ENCODE peak calls at places on chromosomes 1 and 21, in six cellular contexts. K is mesendoderm; U is heart right ventricle; L is BE2C; J is mammary epithelial cell; Z is CD8-positive, alpha-beta memory T cell. A is an unnamed sample.

GRCh38 chr1:160158031-160158430 is 6.6 kb downstream of the ATP1A4 start:
- DNase-seq in K (no peak), U (no peak), L (no peak), J (no peak), Z (no peak), A (no peak)

GRCh38 chr1:59994302-59995198 is 68.0 kb upstream of the CYP2J2 start:
- DNase-seq in K (no peak), U (peak), L (no peak), J (no peak), Z (no peak), A (no peak)

GRCh38 chr1:78601068-78601467 is 19.2 kb upstream of the IFI44L start:
- DNase-seq in K (no peak), U (no peak), L (no peak), J (no peak), Z (no peak), A (no peak)

GRCh38 chr1:202210370-202210769 is 16.8 kb downstream of the LGR6 start:
- DNase-seq in K (peak), U (no peak), L (no peak), J (peak), Z (no peak), A (no peak)

GRCh38 chr1:53549781-53550180 is 90.6 kb downstream of the DMRTB1 start:
- DNase-seq in K (no peak), U (no peak), L (no peak), J (no peak), Z (no peak), A (no peak)

GRCh38 chr1:27380223-27380622 is 2.9 kb downstream of the CD164L2 start:
- DNase-seq in K (no peak), U (no peak), L (no peak), J (no peak), Z (no peak), A (no peak)

GRCh38 chr1:167454304-167454928 is 63.9 kb downstream of the CD247 start:
- DNase-seq in K (peak), U (no peak), L (peak), J (no peak), Z (no peak), A (no peak)

GRCh38 chr1:22587247-22587646 is 24.0 kb downstream of the EPHA8 start:
- DNase-seq in K (no peak), U (no peak), L (no peak), J (no peak), Z (no peak), A (no peak)

GRCh38 chr21:42042651-42043050 is 28.5 kb upstream of the UMODL1 start:
- DNase-seq in K (no peak), U (no peak), L (no peak), J (no peak), Z (no peak), A (no peak)

GRCh38 chr1:168301664-168302320 is 21.1 kb downstream of the TBX19 start:
- DNase-seq in K (peak), U (no peak), L (no peak), J (peak), Z (no peak), A (no peak)

GRCh38 chr1:235035928-235036327 is 92.7 kb downstream of the TOMM20 start:
- DNase-seq in K (no peak), U (no peak), L (no peak), J (no peak), Z (no peak), A (no peak)

GRCh38 chr1:224223819-224224714 is 41.0 kb downstream of the DEGS1 start:
- DNase-seq in K (no peak), U (no peak), L (no peak), J (peak), Z (no peak), A (no peak)

DNA sequence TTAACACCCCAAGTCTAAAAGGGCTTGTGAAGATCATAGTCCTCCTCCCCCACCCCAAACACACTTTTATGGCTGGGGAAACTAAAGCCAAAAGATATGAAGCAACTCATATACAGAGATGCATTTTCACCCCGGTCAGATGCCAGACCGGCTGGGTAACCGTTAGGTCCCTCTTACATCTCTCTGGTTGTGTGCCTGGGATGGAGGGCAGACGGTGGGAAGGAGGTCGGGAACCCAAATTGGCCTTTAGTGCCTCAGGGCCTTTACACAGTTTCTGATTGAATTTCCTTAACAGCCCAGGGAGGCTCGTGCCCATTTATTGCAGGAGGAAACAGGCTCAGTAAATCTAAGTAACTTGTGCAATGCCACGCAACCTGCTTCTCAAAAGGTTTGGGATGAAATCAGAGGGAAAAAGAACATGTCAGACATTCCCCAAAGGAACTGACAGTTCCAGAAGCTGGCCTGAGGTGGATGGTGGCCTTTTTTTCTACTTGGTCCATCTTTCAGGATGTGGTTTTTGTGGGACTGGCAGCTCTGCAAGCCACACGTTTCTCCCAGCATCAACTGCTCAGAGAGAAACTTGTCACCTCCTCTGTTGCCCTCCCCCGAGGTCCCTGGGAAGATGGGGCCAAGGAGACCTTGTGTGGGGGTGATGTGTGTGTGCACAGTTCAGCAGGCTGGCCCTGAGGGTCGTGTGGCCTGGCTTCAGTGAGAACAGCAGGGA is 2.3 kb upstream of the DHRS3 start:
- DNase-seq in K (no peak), U (no peak), L (no peak), J (no peak), Z (no peak), A (no peak)
- H3K4me3 ChIP-seq in K (no peak), U (peak), L (no peak), J (no peak), Z (no peak), A (no peak)

GRCh38 chr1:18951416-18951815 is 5.1 kb downstream of the IFFO2 start:
- DNase-seq in K (no peak), U (no peak), L (no peak), J (no peak), Z (peak), A (no peak)
- H3K4me3 ChIP-seq in K (no peak), U (peak), L (no peak), J (peak), Z (peak), A (peak)

DNA sequence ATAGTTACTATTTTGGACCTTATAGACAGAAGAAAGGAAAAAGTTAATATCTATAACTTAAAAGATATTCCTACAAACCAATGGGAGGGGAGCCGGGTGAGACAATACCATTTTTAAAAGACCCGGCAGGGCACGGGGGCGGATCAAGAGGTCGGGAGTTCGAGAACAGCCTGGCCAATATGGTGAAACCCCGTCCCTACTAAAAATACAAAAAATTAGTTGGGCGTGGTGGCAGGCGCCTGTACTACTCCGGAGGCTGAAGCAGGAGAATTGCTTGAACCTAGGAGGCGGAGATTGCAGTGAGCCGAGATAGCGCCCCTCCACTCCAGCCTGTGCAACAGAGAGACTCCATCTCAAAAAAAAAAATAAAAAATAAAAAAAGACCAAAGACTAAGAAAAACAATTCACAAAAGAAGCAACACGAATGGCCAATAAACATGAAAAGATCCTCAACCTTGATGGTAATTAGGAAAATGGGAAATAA is 1.2 kb upstream of the PSMB2 start:
- DNase-seq in K (no peak), U (no peak), L (no peak), J (no peak), Z (no peak), A (no peak)
- H3K4me3 ChIP-seq in K (no peak), U (peak), L (peak), J (peak), Z (peak), A (peak)

GRCh38 chr21:36992671-36993070 is 13.8 kb upstream of the RIPPLY3 start:
- DNase-seq in K (peak), U (no peak), L (no peak), J (no peak), Z (no peak), A (no peak)

GRCh38 chr21:36989699-36990507 is 16.6 kb upstream of the RIPPLY3 start:
- DNase-seq in K (peak), U (peak), L (peak), J (peak), Z (peak), A (no peak)

GRCh38 chr21:36999131-36999898 is 7.2 kb upstream of the RIPPLY3 start:
- DNase-seq in K (no peak), U (no peak), L (no peak), J (no peak), Z (no peak), A (no peak)

GRCh38 chr21:36990508-36991205 is 15.8 kb upstream of the RIPPLY3 start:
- DNase-seq in K (peak), U (no peak), L (no peak), J (no peak), Z (no peak), A (no peak)

DNA sequence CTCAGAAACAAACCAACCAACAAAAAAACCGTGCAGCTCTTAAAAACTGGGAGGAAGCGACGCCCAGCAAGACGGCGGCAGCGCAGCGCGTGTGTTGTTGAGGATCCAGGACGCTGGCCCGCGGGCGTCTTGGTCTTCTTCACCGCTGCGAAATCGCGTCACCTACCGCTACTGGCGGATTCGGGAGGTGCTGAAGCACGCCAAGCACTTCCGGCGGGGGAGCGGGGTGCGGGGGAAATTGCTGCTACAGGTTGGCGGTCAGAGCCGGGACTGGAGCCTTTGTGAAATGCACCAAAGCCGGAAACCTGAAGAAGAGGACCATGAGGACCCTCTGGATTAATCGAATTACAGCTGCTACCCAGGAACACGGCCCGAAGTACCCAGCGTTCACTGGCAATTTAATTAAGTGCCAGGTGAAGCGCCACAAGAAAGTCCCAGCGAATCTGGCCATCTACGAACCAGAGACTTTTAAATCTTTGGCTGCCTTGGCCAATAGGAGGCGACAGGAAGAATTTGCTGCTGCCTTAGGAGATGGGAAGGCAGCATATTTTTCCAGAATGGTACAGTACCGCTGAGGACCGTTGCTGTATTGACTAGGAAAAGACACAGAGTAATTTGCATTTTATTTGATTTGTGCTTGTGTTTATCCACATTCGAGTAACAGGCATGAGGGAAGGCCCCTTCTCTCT is 11.9 kb upstream of the RIPPLY3 start:
- DNase-seq in K (peak), U (no peak), L (no peak), J (no peak), Z (peak), A (no peak)
- H3K4me3 ChIP-seq in K (no peak), U (no peak), L (no peak), J (no peak), Z (no peak), A (peak)

GRCh38 chr1:2072109-2072806 is 22.0 kb downstream of the PRKCZ start:
- DNase-seq in K (no peak), U (no peak), L (no peak), J (no peak), Z (no peak), A (no peak)
- H3K4me3 ChIP-seq in K (no peak), U (no peak), L (no peak), J (no peak), Z (no peak), A (no peak)

DNA sequence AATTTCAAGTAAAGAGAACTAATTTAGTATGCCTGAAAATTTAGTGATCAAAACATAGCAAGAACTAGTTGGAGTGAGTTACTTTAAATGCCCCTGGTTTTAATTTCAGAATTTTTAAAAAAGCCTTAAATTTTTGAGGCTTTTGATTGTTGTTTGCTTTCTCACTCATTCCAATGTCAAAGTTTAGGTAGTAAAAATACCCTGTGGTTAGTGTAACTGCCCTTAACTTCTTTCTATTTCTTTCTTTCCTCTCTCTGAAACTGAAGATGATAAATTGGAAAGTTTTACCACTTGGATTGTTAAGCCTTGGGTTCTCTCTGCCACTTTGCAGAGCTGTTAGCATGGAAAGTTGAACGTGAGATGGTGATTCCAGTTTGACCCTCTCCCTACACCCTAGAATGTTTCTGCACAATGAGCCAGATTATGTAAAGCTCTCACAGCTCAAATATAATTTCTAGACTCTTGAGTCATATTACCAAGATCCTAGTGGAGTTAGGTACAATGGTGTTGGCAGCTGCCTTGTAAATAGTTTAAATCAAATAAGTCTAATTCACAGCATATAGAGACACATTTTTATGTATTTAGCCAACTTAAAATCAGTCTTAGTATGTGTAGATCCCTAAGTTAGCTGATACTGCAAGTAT is 192.4 kb upstream of the SGIP1 start:
- DNase-seq in K (no peak), U (no peak), L (no peak), J (no peak), Z (no peak), A (no peak)
- H3K4me3 ChIP-seq in K (no peak), U (no peak), L (no peak), J (no peak), Z (no peak), A (no peak)

GRCh38 chr1:230753191-230753585 is 6.0 kb downstream of the CAPN9 start:
- DNase-seq in K (no peak), U (no peak), L (no peak), J (no peak), Z (no peak), A (no peak)
- H3K4me3 ChIP-seq in K (no peak), U (peak), L (no peak), J (no peak), Z (no peak), A (no peak)